ENCODE peak calls at places on chromosomes 5 and 9, in seven cellular contexts. H is brain microvascular endothelial cell, S is HEK293T, U is GM04504, X is mammary epithelial cell, F is HT1080, R is tibial artery. Q is an unnamed sample.

GRCh38 chr5:68582284-68582683 is 366.7 kb downstream of the PIK3R1 start:
- DNase-seq in R (no peak), S (no peak), H (no peak), U (no peak), X (no peak), F (no peak), Q (no peak)

GRCh38 chr9:489198-490197 is 274.8 kb downstream of the DOCK8 start:
- DNase-seq in X (no peak), H (no peak), S (no peak), R (no peak), U (no peak), F (no peak), Q (no peak)

GRCh38 chr5:91742504-91742903 is 359.4 kb upstream of the ARRDC3 start:
- DNase-seq in U (no peak), H (no peak), S (no peak), R (no peak), X (no peak), F (no peak), Q (no peak)

GRCh38 chr5:92991681-92992472 is 589.1 kb downstream of the NR2F1-AS1 start:
- DNase-seq in R (no peak), H (peak), F (peak), X (no peak), S (peak), U (no peak), Q (no peak)

GRCh38 chr9:114396558-114397218 is 8.9 kb upstream of the AKNA start:
- DNase-seq in H (no peak), S (no peak), X (no peak), U (peak), F (no peak), R (no peak), Q (no peak)

GRCh38 chr5:125058185-125058826 is 311.9 kb upstream of the ZNF608 start:
- DNase-seq in S (no peak), X (no peak), F (no peak), H (peak), R (no peak), U (no peak), Q (no peak)

GRCh38 chr5:174078416-174078815 is 32.9 kb downstream of the NSG2 start:
- DNase-seq in X (no peak), H (no peak), F (no peak), R (no peak), U (no peak), S (no peak), Q (no peak)

GRCh38 chr5:140258016-140258415 is 44.9 kb downstream of the PFDN1 start:
- DNase-seq in R (no peak), S (no peak), X (no peak), U (no peak), F (no peak), H (no peak), Q (peak)

GRCh38 chr9:135858491-135859185 is 48.7 kb downstream of the CAMSAP1 start:
- DNase-seq in R (no peak), U (peak), F (peak), S (no peak), X (peak), H (no peak), Q (no peak)